ENCODE peak calls at places on chromosomes 11 and 22, in seven cellular contexts. One of them, this sample, is unnamed.

GRCh38 chr11:12573707-12574106 is 100.5 kb upstream of the TEAD1 start:
- DNase-seq in substantia nigra: no peak
- DNase-seq in MM.1S: no peak
- DNase-seq in heart right ventricle: no peak
- DNase-seq in spleen: no peak
- DNase-seq in GM23248: no peak
- DNase-seq in dorsolateral prefrontal cortex: no peak
- DNase-seq in this sample: no peak

GRCh38 chr11:114162719-114163123 is 103.2 kb downstream of the ZBTB16 start:
- DNase-seq in substantia nigra: peak
- DNase-seq in MM.1S: no peak
- DNase-seq in heart right ventricle: peak
- DNase-seq in spleen: no peak
- DNase-seq in GM23248: peak
- DNase-seq in dorsolateral prefrontal cortex: peak
- DNase-seq in this sample: no peak

GRCh38 chr11:33377852-33378385 is 120.7 kb downstream of the HIPK3 start:
- DNase-seq in substantia nigra: no peak
- DNase-seq in MM.1S: no peak
- DNase-seq in heart right ventricle: no peak
- DNase-seq in spleen: no peak
- DNase-seq in GM23248: peak
- DNase-seq in dorsolateral prefrontal cortex: no peak
- DNase-seq in this sample: no peak

GRCh38 chr22:19634206-19634536 is 80.1 kb upstream of the SEPTIN5 start:
- DNase-seq in substantia nigra: no peak
- DNase-seq in MM.1S: no peak
- DNase-seq in heart right ventricle: no peak
- DNase-seq in spleen: no peak
- DNase-seq in GM23248: no peak
- DNase-seq in dorsolateral prefrontal cortex: no peak
- DNase-seq in this sample: no peak

GRCh38 chr11:26578998-26579635 is 7.1 kb upstream of the MUC15 start:
- DNase-seq in substantia nigra: no peak
- DNase-seq in MM.1S: no peak
- DNase-seq in heart right ventricle: no peak
- DNase-seq in spleen: no peak
- DNase-seq in GM23248: peak
- DNase-seq in dorsolateral prefrontal cortex: no peak
- DNase-seq in this sample: no peak

GRCh38 chr11:102683277-102683676 is 22.3 kb downstream of the MMP27 start:
- DNase-seq in substantia nigra: no peak
- DNase-seq in MM.1S: no peak
- DNase-seq in heart right ventricle: no peak
- DNase-seq in spleen: no peak
- DNase-seq in GM23248: no peak
- DNase-seq in dorsolateral prefrontal cortex: no peak
- DNase-seq in this sample: no peak

GRCh38 chr11:776459-777287 is 614 bp downstream of the GATD1 start:
- DNase-seq in substantia nigra: no peak
- DNase-seq in MM.1S: peak
- DNase-seq in heart right ventricle: no peak
- DNase-seq in spleen: peak
- DNase-seq in GM23248: peak
- DNase-seq in dorsolateral prefrontal cortex: no peak
- DNase-seq in this sample: no peak

GRCh38 chr11:2525166-2525861 is 80.5 kb downstream of the KCNQ1 start:
- DNase-seq in substantia nigra: no peak
- DNase-seq in MM.1S: no peak
- DNase-seq in heart right ventricle: no peak
- DNase-seq in spleen: peak
- DNase-seq in GM23248: no peak
- DNase-seq in dorsolateral prefrontal cortex: peak
- DNase-seq in this sample: no peak

GRCh38 chr11:111939836-111940604 is 2.9 kb downstream of the DIXDC1 start:
- DNase-seq in substantia nigra: no peak
- DNase-seq in MM.1S: no peak
- DNase-seq in heart right ventricle: no peak
- DNase-seq in spleen: no peak
- DNase-seq in GM23248: peak
- DNase-seq in dorsolateral prefrontal cortex: no peak
- DNase-seq in this sample: no peak

GRCh38 chr11:125284209-125284608 is 119.7 kb downstream of the PKNOX2 start:
- DNase-seq in substantia nigra: no peak
- DNase-seq in MM.1S: no peak
- DNase-seq in heart right ventricle: no peak
- DNase-seq in spleen: no peak
- DNase-seq in GM23248: no peak
- DNase-seq in dorsolateral prefrontal cortex: no peak
- DNase-seq in this sample: no peak

GRCh38 chr11:74929431-74930363 is 19.2 kb downstream of the XRRA1 start:
- DNase-seq in substantia nigra: no peak
- DNase-seq in MM.1S: peak
- DNase-seq in heart right ventricle: peak
- DNase-seq in spleen: no peak
- DNase-seq in GM23248: peak
- DNase-seq in dorsolateral prefrontal cortex: peak
- DNase-seq in this sample: peak

GRCh38 chr11:103927535-103927934 is 108.9 kb upstream of the DDI1 start:
- DNase-seq in substantia nigra: no peak
- DNase-seq in MM.1S: peak
- DNase-seq in heart right ventricle: no peak
- DNase-seq in spleen: no peak
- DNase-seq in GM23248: peak
- DNase-seq in dorsolateral prefrontal cortex: no peak
- DNase-seq in this sample: no peak

GRCh38 chr11:30873924-30874323 is 287.8 kb upstream of the MPPED2 start:
- DNase-seq in substantia nigra: no peak
- DNase-seq in MM.1S: no peak
- DNase-seq in heart right ventricle: no peak
- DNase-seq in spleen: no peak
- DNase-seq in GM23248: no peak
- DNase-seq in dorsolateral prefrontal cortex: no peak
- DNase-seq in this sample: no peak

GRCh38 chr22:20494978-20495860 is at the start of gene KLHL22:
- DNase-seq in substantia nigra: peak
- DNase-seq in MM.1S: peak
- DNase-seq in heart right ventricle: peak
- DNase-seq in spleen: no peak
- DNase-seq in GM23248: peak
- DNase-seq in dorsolateral prefrontal cortex: no peak
- DNase-seq in this sample: no peak

GRCh38 chr22:45692549-45692948 is 20.9 kb downstream of the ATXN10 start:
- DNase-seq in substantia nigra: no peak
- DNase-seq in MM.1S: no peak
- DNase-seq in heart right ventricle: no peak
- DNase-seq in spleen: no peak
- DNase-seq in GM23248: peak
- DNase-seq in dorsolateral prefrontal cortex: no peak
- DNase-seq in this sample: no peak

GRCh38 chr22:39171623-39172264 is 19.3 kb upstream of the CBX7 start:
- DNase-seq in substantia nigra: no peak
- DNase-seq in MM.1S: no peak
- DNase-seq in heart right ventricle: no peak
- DNase-seq in spleen: peak
- DNase-seq in GM23248: no peak
- DNase-seq in dorsolateral prefrontal cortex: no peak
- DNase-seq in this sample: no peak

GRCh38 chr11:92797874-92798273 is 171.6 kb upstream of the MTNR1B start:
- DNase-seq in substantia nigra: no peak
- DNase-seq in MM.1S: no peak
- DNase-seq in heart right ventricle: no peak
- DNase-seq in spleen: no peak
- DNase-seq in GM23248: no peak
- DNase-seq in dorsolateral prefrontal cortex: no peak
- DNase-seq in this sample: no peak

GRCh38 chr11:123564225-123564624 is 90.2 kb downstream of the SCN3B start:
- DNase-seq in substantia nigra: no peak
- DNase-seq in MM.1S: no peak
- DNase-seq in heart right ventricle: no peak
- DNase-seq in spleen: no peak
- DNase-seq in GM23248: no peak
- DNase-seq in dorsolateral prefrontal cortex: no peak
- DNase-seq in this sample: no peak

GRCh38 chr11:118530683-118531596 is at the start of gene TMEM25:
- DNase-seq in substantia nigra: peak
- DNase-seq in MM.1S: peak
- DNase-seq in heart right ventricle: peak
- DNase-seq in spleen: peak
- DNase-seq in GM23248: peak
- DNase-seq in dorsolateral prefrontal cortex: peak
- DNase-seq in this sample: peak

GRCh38 chr11:6576471-6577373 is 26.7 kb downstream of the RRP8 start:
- DNase-seq in substantia nigra: peak
- DNase-seq in MM.1S: no peak
- DNase-seq in heart right ventricle: peak
- DNase-seq in spleen: no peak
- DNase-seq in GM23248: peak
- DNase-seq in dorsolateral prefrontal cortex: peak
- DNase-seq in this sample: no peak

GRCh38 chr11:61406991-61407728 is 14.8 kb downstream of the TMEM216 start:
- DNase-seq in substantia nigra: no peak
- DNase-seq in MM.1S: no peak
- DNase-seq in heart right ventricle: no peak
- DNase-seq in spleen: no peak
- DNase-seq in GM23248: no peak
- DNase-seq in dorsolateral prefrontal cortex: no peak
- DNase-seq in this sample: no peak

GRCh38 chr11:61401558-61401957 is 9.2 kb downstream of the TMEM216 start:
- DNase-seq in substantia nigra: no peak
- DNase-seq in MM.1S: no peak
- DNase-seq in heart right ventricle: no peak
- DNase-seq in spleen: no peak
- DNase-seq in GM23248: no peak
- DNase-seq in dorsolateral prefrontal cortex: no peak
- DNase-seq in this sample: no peak

GRCh38 chr11:61406067-61406466 is 13.7 kb downstream of the TMEM216 start:
- DNase-seq in substantia nigra: no peak
- DNase-seq in MM.1S: no peak
- DNase-seq in heart right ventricle: no peak
- DNase-seq in spleen: no peak
- DNase-seq in GM23248: no peak
- DNase-seq in dorsolateral prefrontal cortex: no peak
- DNase-seq in this sample: no peak

DNA sequence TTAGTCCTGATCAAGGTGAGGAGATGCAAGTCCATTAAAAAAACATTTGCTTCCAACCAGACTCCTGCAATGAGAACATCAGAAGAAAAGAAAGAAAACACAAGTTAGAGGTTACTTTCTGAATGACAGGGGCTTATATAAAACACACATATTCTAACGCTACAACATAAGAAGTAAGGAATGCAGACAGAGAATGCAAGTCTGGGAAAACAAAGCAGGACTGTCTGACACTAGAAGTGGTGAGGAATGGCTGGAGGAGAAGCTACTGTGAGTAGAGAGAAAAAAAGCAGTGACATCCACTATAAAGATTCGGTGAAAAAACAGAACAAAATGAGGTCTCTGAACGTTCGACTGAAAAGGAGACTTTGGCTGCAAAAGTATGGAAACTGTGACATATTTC is 12.3 kb downstream of the TMEM216 start:
- DNase-seq in substantia nigra: no peak
- DNase-seq in MM.1S: no peak
- DNase-seq in heart right ventricle: no peak
- DNase-seq in spleen: no peak
- DNase-seq in GM23248: no peak
- DNase-seq in dorsolateral prefrontal cortex: no peak
- DNase-seq in this sample: no peak
- H3K27ac ChIP-seq in substantia nigra: no peak
- H3K27ac ChIP-seq in MM.1S: no peak
- H3K27ac ChIP-seq in heart right ventricle: no peak
- H3K27ac ChIP-seq in spleen: no peak
- H3K27ac ChIP-seq in GM23248: no peak
- H3K27ac ChIP-seq in dorsolateral prefrontal cortex: peak
- H3K27ac ChIP-seq in this sample: no peak

GRCh38 chr11:85673422-85673821 is 8.5 kb upstream of the CREBZF start:
- DNase-seq in substantia nigra: no peak
- DNase-seq in MM.1S: no peak
- DNase-seq in heart right ventricle: no peak
- DNase-seq in spleen: no peak
- DNase-seq in GM23248: no peak
- DNase-seq in dorsolateral prefrontal cortex: no peak
- DNase-seq in this sample: no peak
- H3K27ac ChIP-seq in substantia nigra: no peak
- H3K27ac ChIP-seq in MM.1S: no peak
- H3K27ac ChIP-seq in heart right ventricle: no peak
- H3K27ac ChIP-seq in spleen: no peak
- H3K27ac ChIP-seq in GM23248: no peak
- H3K27ac ChIP-seq in dorsolateral prefrontal cortex: no peak
- H3K27ac ChIP-seq in this sample: no peak

DNA sequence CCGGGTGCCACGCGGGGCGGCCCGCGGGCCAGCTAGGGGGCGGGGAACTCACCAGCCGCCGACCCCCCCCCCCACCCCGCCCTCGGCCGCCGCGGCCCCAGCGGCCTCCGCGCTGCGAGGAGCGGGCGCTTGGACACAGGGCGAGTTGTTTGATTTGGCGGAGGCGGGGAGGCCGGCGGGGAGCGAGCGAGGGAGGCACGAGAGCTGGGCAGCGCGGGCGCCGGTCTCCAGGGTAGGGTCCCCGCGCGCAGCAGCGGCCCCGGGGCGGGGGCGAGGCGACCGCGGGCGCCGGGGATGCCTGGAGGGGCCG is 64.3 kb downstream of the NAV2 start:
- DNase-seq in substantia nigra: no peak
- DNase-seq in MM.1S: no peak
- DNase-seq in heart right ventricle: no peak
- DNase-seq in spleen: no peak
- DNase-seq in GM23248: peak
- DNase-seq in dorsolateral prefrontal cortex: peak
- DNase-seq in this sample: no peak
- H3K27ac ChIP-seq in substantia nigra: no peak
- H3K27ac ChIP-seq in MM.1S: no peak
- H3K27ac ChIP-seq in heart right ventricle: no peak
- H3K27ac ChIP-seq in spleen: no peak
- H3K27ac ChIP-seq in GM23248: no peak
- H3K27ac ChIP-seq in dorsolateral prefrontal cortex: no peak
- H3K27ac ChIP-seq in this sample: no peak

GRCh38 chr11:133928628-133929059 is 28.1 kb downstream of the IGSF9B start:
- DNase-seq in substantia nigra: no peak
- DNase-seq in MM.1S: no peak
- DNase-seq in heart right ventricle: no peak
- DNase-seq in spleen: no peak
- DNase-seq in GM23248: peak
- DNase-seq in dorsolateral prefrontal cortex: no peak
- DNase-seq in this sample: peak

GRCh38 chr11:133924661-133925060 is 32.1 kb downstream of the IGSF9B start:
- DNase-seq in substantia nigra: no peak
- DNase-seq in MM.1S: no peak
- DNase-seq in heart right ventricle: no peak
- DNase-seq in spleen: no peak
- DNase-seq in GM23248: no peak
- DNase-seq in dorsolateral prefrontal cortex: no peak
- DNase-seq in this sample: no peak

GRCh38 chr11:133925756-133926155 is 31.0 kb downstream of the IGSF9B start:
- DNase-seq in substantia nigra: no peak
- DNase-seq in MM.1S: no peak
- DNase-seq in heart right ventricle: no peak
- DNase-seq in spleen: no peak
- DNase-seq in GM23248: no peak
- DNase-seq in dorsolateral prefrontal cortex: no peak
- DNase-seq in this sample: no peak

GRCh38 chr11:133927690-133928627 is 28.8 kb downstream of the IGSF9B start:
- DNase-seq in substantia nigra: no peak
- DNase-seq in MM.1S: peak
- DNase-seq in heart right ventricle: peak
- DNase-seq in spleen: peak
- DNase-seq in GM23248: peak
- DNase-seq in dorsolateral prefrontal cortex: peak
- DNase-seq in this sample: peak

GRCh38 chr11:133926466-133927246 is 30.1 kb downstream of the IGSF9B start:
- DNase-seq in substantia nigra: no peak
- DNase-seq in MM.1S: no peak
- DNase-seq in heart right ventricle: no peak
- DNase-seq in spleen: no peak
- DNase-seq in GM23248: no peak
- DNase-seq in dorsolateral prefrontal cortex: no peak
- DNase-seq in this sample: no peak
- H3K27ac ChIP-seq in substantia nigra: no peak
- H3K27ac ChIP-seq in MM.1S: no peak
- H3K27ac ChIP-seq in heart right ventricle: no peak
- H3K27ac ChIP-seq in spleen: no peak
- H3K27ac ChIP-seq in GM23248: no peak
- H3K27ac ChIP-seq in dorsolateral prefrontal cortex: no peak
- H3K27ac ChIP-seq in this sample: no peak

This sample was measured in effector memory CD4-positive, alpha-beta T cell.